ENCODE peak calls at places on chromosomes 16 and 17, in seven cellular contexts. One of them, this sample, is unnamed.
A peak's percentile ranks its signal among the peaks of the same experiment; 100 is the strongest.

GRCh38 chr17:74815671-74816370 is 39.7 kb upstream of the NAT9 start:
- DNase-seq in natural killer cell: no peak
- DNase-seq in IMR-90: no peak
- DNase-seq in epithelial cell of proximal tubule: no peak
- DNase-seq in lower leg skin: no peak
- DNase-seq in esophagus squamous epithelium: no peak
- DNase-seq in AG04449: no peak
- DNase-seq in this sample: no peak

GRCh38 chr16:17302620-17303019 is 168.1 kb downstream of the XYLT1 start:
- DNase-seq in epithelial cell of proximal tubule: no peak
- DNase-seq in AG04449: no peak
- DNase-seq in natural killer cell: no peak
- DNase-seq in IMR-90: no peak
- DNase-seq in esophagus squamous epithelium: no peak
- DNase-seq in lower leg skin: no peak
- DNase-seq in this sample: no peak

GRCh38 chr16:69469807-69470561 is 45.6 kb downstream of the CYB5B start:
- DNase-seq in natural killer cell: no peak
- DNase-seq in esophagus squamous epithelium: no peak
- DNase-seq in epithelial cell of proximal tubule: no peak
- DNase-seq in AG04449: no peak
- DNase-seq in IMR-90: no peak
- DNase-seq in lower leg skin: no peak
- DNase-seq in this sample: no peak

GRCh38 chr16:81491522-81492188 is 47.0 kb downstream of the CMIP start:
- DNase-seq in natural killer cell: no peak
- DNase-seq in esophagus squamous epithelium: no peak
- DNase-seq in epithelial cell of proximal tubule: no peak
- DNase-seq in lower leg skin: no peak
- DNase-seq in AG04449: no peak
- DNase-seq in IMR-90: peak; percentile 65
- DNase-seq in this sample: no peak

GRCh38 chr17:65297384-65297783 is 160.2 kb downstream of the RGS9 start:
- DNase-seq in AG04449: no peak
- DNase-seq in IMR-90: no peak
- DNase-seq in epithelial cell of proximal tubule: no peak
- DNase-seq in esophagus squamous epithelium: no peak
- DNase-seq in lower leg skin: no peak
- DNase-seq in natural killer cell: no peak
- DNase-seq in this sample: no peak

GRCh38 chr16:86573646-86574508 is 4.5 kb upstream of the FOXL1 start:
- DNase-seq in esophagus squamous epithelium: no peak
- DNase-seq in lower leg skin: no peak
- DNase-seq in AG04449: no peak
- DNase-seq in IMR-90: no peak
- DNase-seq in epithelial cell of proximal tubule: no peak
- DNase-seq in natural killer cell: no peak
- DNase-seq in this sample: no peak

GRCh38 chr16:19595043-19595767 is 39.7 kb downstream of the VPS35L start:
- DNase-seq in epithelial cell of proximal tubule: peak; percentile 33
- DNase-seq in lower leg skin: no peak
- DNase-seq in IMR-90: peak; percentile 83
- DNase-seq in natural killer cell: no peak
- DNase-seq in AG04449: peak; percentile 88
- DNase-seq in esophagus squamous epithelium: no peak
- DNase-seq in this sample: no peak

GRCh38 chr17:9003355-9004131 is 17.8 kb upstream of the NTN1 start:
- DNase-seq in IMR-90: no peak
- DNase-seq in AG04449: no peak
- DNase-seq in natural killer cell: no peak
- DNase-seq in lower leg skin: no peak
- DNase-seq in epithelial cell of proximal tubule: no peak
- DNase-seq in esophagus squamous epithelium: no peak
- DNase-seq in this sample: peak; percentile 22

GRCh38 chr16:81623365-81624102 is 155.6 kb upstream of the PLCG2 start:
- DNase-seq in esophagus squamous epithelium: no peak
- DNase-seq in IMR-90: peak; percentile 43
- DNase-seq in AG04449: no peak
- DNase-seq in lower leg skin: no peak
- DNase-seq in natural killer cell: peak; percentile 37
- DNase-seq in epithelial cell of proximal tubule: no peak
- DNase-seq in this sample: no peak

GRCh38 chr17:74108126-74108705 is 95.3 kb upstream of the RPL38 start:
- DNase-seq in epithelial cell of proximal tubule: no peak
- DNase-seq in lower leg skin: no peak
- DNase-seq in esophagus squamous epithelium: no peak
- DNase-seq in AG04449: no peak
- DNase-seq in natural killer cell: no peak
- DNase-seq in IMR-90: no peak
- DNase-seq in this sample: no peak

GRCh38 chr16:6481894-6482293 is 850.8 kb upstream of the RBFOX1 start:
- DNase-seq in epithelial cell of proximal tubule: no peak
- DNase-seq in AG04449: no peak
- DNase-seq in esophagus squamous epithelium: no peak
- DNase-seq in lower leg skin: no peak
- DNase-seq in IMR-90: no peak
- DNase-seq in natural killer cell: no peak
- DNase-seq in this sample: no peak

GRCh38 chr17:60713619-60714018 is 36.0 kb downstream of the BCAS3 start:
- DNase-seq in esophagus squamous epithelium: no peak
- DNase-seq in natural killer cell: no peak
- DNase-seq in epithelial cell of proximal tubule: no peak
- DNase-seq in lower leg skin: no peak
- DNase-seq in IMR-90: no peak
- DNase-seq in AG04449: no peak
- DNase-seq in this sample: no peak

GRCh38 chr17:27579897-27580321 is 51.1 kb upstream of the LGALS9 start:
- DNase-seq in AG04449: no peak
- DNase-seq in IMR-90: no peak
- DNase-seq in lower leg skin: no peak
- DNase-seq in natural killer cell: no peak
- DNase-seq in esophagus squamous epithelium: no peak
- DNase-seq in epithelial cell of proximal tubule: no peak
- DNase-seq in this sample: no peak

GRCh38 chr17:5826384-5826783 is 242.1 kb upstream of the NLRP1 start:
- DNase-seq in esophagus squamous epithelium: no peak
- DNase-seq in IMR-90: peak; percentile 61
- DNase-seq in AG04449: no peak
- DNase-seq in epithelial cell of proximal tubule: no peak
- DNase-seq in natural killer cell: no peak
- DNase-seq in lower leg skin: no peak
- DNase-seq in this sample: no peak

GRCh38 chr17:70597774-70598173 is 428.4 kb downstream of the KCNJ2 start:
- DNase-seq in AG04449: no peak
- DNase-seq in lower leg skin: no peak
- DNase-seq in natural killer cell: no peak
- DNase-seq in esophagus squamous epithelium: no peak
- DNase-seq in epithelial cell of proximal tubule: no peak
- DNase-seq in IMR-90: no peak
- DNase-seq in this sample: no peak

GRCh38 chr16:50121278-50121677 is 31.8 kb upstream of the TENT4B start:
- DNase-seq in AG04449: no peak
- DNase-seq in lower leg skin: no peak
- DNase-seq in natural killer cell: no peak
- DNase-seq in IMR-90: no peak
- DNase-seq in esophagus squamous epithelium: no peak
- DNase-seq in epithelial cell of proximal tubule: no peak
- DNase-seq in this sample: no peak

GRCh38 chr16:200388-200787 is 20.1 kb downstream of the HBQ1 start:
- DNase-seq in esophagus squamous epithelium: no peak
- DNase-seq in lower leg skin: no peak
- DNase-seq in epithelial cell of proximal tubule: peak; percentile 42
- DNase-seq in natural killer cell: no peak
- DNase-seq in IMR-90: peak; percentile 78
- DNase-seq in AG04449: peak; percentile 44
- DNase-seq in this sample: no peak

DNA sequence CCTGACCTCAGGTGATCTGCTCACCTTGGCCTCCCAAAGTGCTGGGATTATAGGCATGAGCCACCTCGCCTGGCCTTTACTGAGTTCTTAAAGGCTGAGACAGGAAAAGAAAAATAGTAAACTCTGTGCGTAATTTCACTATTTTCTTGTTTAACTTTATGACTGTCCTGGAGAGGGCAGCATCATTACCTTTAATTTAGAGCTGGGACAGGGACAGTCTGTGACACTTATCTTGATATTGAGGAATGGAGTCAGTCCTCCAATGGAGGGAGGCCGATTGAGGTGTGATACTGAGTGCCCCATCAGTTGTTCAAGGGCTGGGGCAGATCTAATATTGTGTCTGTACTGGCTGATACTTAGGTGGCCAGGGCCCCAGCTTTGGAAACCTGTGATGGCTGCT is 21.5 kb upstream of the SPN start:
- DNase-seq in lower leg skin: no peak
- DNase-seq in AG04449: no peak
- DNase-seq in natural killer cell: no peak
- DNase-seq in IMR-90: no peak
- DNase-seq in esophagus squamous epithelium: no peak
- DNase-seq in epithelial cell of proximal tubule: no peak
- DNase-seq in this sample: no peak
- TF ChIP-seq CTCF in lower leg skin: no peak
- TF ChIP-seq CTCF in AG04449: no peak
- TF ChIP-seq CTCF in natural killer cell: peak; percentile 39
- TF ChIP-seq CTCF in IMR-90: no peak
- TF ChIP-seq CTCF in esophagus squamous epithelium: no peak
- TF ChIP-seq CTCF in epithelial cell of proximal tubule: peak; percentile 33
- TF ChIP-seq CTCF in this sample: no peak

DNA sequence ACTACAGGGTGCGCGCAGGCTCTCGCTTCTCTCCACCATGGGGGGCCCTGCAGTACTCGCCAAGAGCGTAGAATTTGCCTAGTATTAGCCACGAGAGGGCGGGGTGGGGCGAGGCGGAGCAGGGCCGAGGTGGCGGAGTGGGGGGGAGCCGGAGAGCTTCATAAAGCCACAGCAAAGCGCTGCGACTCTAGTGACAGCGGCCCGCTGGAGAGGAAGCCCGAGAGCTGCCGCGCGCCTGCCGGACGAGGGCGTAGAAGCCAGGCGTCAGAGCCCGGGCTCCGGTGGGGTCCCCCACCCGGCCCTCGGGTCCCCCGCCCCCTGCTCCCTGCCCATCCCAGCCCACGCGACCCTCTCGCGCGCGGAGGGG is at the start of gene TBX21:
- DNase-seq in AG04449: no peak
- DNase-seq in epithelial cell of proximal tubule: no peak
- DNase-seq in lower leg skin: peak; percentile 26
- DNase-seq in IMR-90: no peak
- DNase-seq in natural killer cell: peak; percentile 93
- DNase-seq in esophagus squamous epithelium: peak; percentile 48
- DNase-seq in this sample: peak; percentile 56
- TF ChIP-seq CTCF in AG04449: peak; percentile 24
- TF ChIP-seq CTCF in epithelial cell of proximal tubule: peak; percentile 13
- TF ChIP-seq CTCF in lower leg skin: no peak
- TF ChIP-seq CTCF in IMR-90: peak; percentile 6
- TF ChIP-seq CTCF in natural killer cell: peak; percentile 52
- TF ChIP-seq CTCF in esophagus squamous epithelium: no peak
- TF ChIP-seq CTCF in this sample: peak; percentile 34

GRCh38 chr17:18139498-18139897 is 30.9 kb downstream of the MYO15A start:
- DNase-seq in lower leg skin: no peak
- DNase-seq in AG04449: no peak
- DNase-seq in IMR-90: no peak
- DNase-seq in esophagus squamous epithelium: no peak
- DNase-seq in natural killer cell: no peak
- DNase-seq in epithelial cell of proximal tubule: no peak
- DNase-seq in this sample: no peak

GRCh38 chr17:18141210-18141803 is 32.8 kb downstream of the MYO15A start:
- DNase-seq in AG04449: no peak
- DNase-seq in epithelial cell of proximal tubule: no peak
- DNase-seq in esophagus squamous epithelium: no peak
- DNase-seq in IMR-90: peak; percentile 55
- DNase-seq in natural killer cell: no peak
- DNase-seq in lower leg skin: no peak
- DNase-seq in this sample: no peak

GRCh38 chr17:18139092-18139491 is 30.5 kb downstream of the MYO15A start:
- DNase-seq in AG04449: no peak
- DNase-seq in epithelial cell of proximal tubule: no peak
- DNase-seq in esophagus squamous epithelium: no peak
- DNase-seq in natural killer cell: no peak
- DNase-seq in IMR-90: no peak
- DNase-seq in lower leg skin: no peak
- DNase-seq in this sample: no peak

GRCh38 chr17:18140648-18141047 is 32.1 kb downstream of the MYO15A start:
- DNase-seq in esophagus squamous epithelium: no peak
- DNase-seq in lower leg skin: no peak
- DNase-seq in IMR-90: no peak
- DNase-seq in AG04449: no peak
- DNase-seq in natural killer cell: no peak
- DNase-seq in epithelial cell of proximal tubule: no peak
- DNase-seq in this sample: no peak

DNA sequence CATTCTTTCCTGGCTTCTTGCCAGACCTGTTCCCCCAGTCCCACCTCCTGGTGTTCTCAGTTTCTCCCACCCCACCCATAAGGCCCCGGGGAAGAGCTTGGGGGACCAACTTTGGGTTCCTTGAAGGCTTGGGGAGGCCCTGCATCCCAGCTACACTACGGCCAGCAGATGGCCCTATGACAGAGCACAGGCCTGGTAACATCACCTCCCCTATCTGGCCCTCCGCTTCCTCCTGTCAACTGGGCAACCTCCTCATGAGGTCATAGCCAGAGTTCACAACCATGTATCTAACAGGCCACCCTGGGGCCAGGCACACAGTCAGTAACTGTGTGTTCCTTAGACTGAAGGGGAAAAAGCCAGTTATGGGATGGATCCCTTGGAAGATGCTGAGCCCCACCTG is 31.4 kb downstream of the MYO15A start:
- DNase-seq in lower leg skin: no peak
- DNase-seq in natural killer cell: no peak
- DNase-seq in IMR-90: peak; percentile 18
- DNase-seq in epithelial cell of proximal tubule: no peak
- DNase-seq in esophagus squamous epithelium: no peak
- DNase-seq in AG04449: no peak
- DNase-seq in this sample: no peak
- TF ChIP-seq CTCF in lower leg skin: no peak
- TF ChIP-seq CTCF in natural killer cell: no peak
- TF ChIP-seq CTCF in IMR-90: peak; percentile 30
- TF ChIP-seq CTCF in epithelial cell of proximal tubule: peak; percentile 43
- TF ChIP-seq CTCF in esophagus squamous epithelium: no peak
- TF ChIP-seq CTCF in AG04449: peak; percentile 39
- TF ChIP-seq CTCF in this sample: no peak

DNA sequence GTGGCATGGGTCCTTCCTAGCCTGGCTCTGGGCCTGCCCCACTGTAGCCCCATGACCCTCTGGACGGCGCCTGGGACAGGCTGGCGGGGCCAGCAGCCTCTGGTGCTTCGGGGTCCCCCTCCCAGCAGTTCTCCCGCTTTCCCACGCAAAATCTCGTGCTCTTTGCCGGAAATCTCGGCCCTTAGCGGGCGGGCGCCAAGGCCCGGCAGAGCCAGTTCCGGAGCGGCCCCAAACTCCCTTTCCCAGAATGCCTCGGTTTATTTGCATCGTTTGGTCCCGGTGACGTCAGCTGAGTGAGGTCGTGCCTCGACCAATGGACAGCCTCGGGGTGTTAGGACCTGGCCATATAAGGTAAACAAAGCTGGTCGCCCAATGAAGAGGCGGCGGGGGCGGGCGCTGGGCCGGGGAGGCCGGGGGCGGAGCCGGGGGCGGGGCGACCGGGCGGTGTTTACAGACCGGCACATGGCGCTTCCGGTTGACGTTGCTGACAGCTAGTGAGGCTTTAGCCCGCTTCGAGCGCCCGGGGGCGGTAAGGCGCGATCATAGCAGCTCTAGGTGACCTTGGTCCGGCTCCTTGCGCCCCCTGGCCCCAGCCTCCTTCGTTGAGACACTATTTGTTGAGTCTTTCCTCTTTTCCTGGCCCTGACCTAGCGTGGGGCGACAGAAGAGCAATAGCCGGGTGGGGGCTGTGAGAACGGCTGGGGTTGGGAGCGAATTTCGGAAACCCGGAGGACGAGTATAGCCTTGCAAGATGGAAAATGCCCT is 1.5 kb upstream of the UBALD1 start:
- DNase-seq in AG04449: peak; percentile 97
- DNase-seq in IMR-90: peak; percentile 100
- DNase-seq in lower leg skin: peak; percentile 100
- DNase-seq in natural killer cell: peak; percentile 96
- DNase-seq in esophagus squamous epithelium: peak; percentile 98
- DNase-seq in epithelial cell of proximal tubule: peak; percentile 94
- DNase-seq in this sample: peak; percentile 95
- TF ChIP-seq CTCF in AG04449: peak; percentile 56
- TF ChIP-seq CTCF in IMR-90: peak; percentile 46
- TF ChIP-seq CTCF in lower leg skin: no peak
- TF ChIP-seq CTCF in natural killer cell: peak; percentile 26
- TF ChIP-seq CTCF in esophagus squamous epithelium: no peak
- TF ChIP-seq CTCF in epithelial cell of proximal tubule: peak; percentile 41
- TF ChIP-seq CTCF in this sample: peak; percentile 58